ENCODE peak calls at places on chromosomes 4 and X, in five cellular contexts. U is G401, Z is upper lobe of right lung, E is HCEC 1CT, B is RWPE1. C is an unnamed sample.

GRCh38 chr4:80306255-80306654 is 29.3 kb upstream of the CFAP299 start:
- DNase-seq in B (peak; percentile 41), U (no peak), E (peak; percentile 55), Z (no peak), C (no peak)

GRCh38 chr4:99117876-99118693 is 26.0 kb downstream of the ADH4 start:
- DNase-seq in E (peak; percentile 6), Z (no peak), B (no peak), U (no peak), C (no peak)

GRCh38 chr4:128068927-128069326 is 7.8 kb downstream of the LARP1B start:
- DNase-seq in E (peak; percentile 10), B (no peak), Z (no peak), U (peak; percentile 18), C (no peak)

GRCh38 chr4:181952478-181952877 is 290.7 kb upstream of the TENM3 start:
- DNase-seq in U (no peak), Z (no peak), B (peak; percentile 63), E (peak; percentile 78), C (no peak)

GRCh38 chr4:1090465-1091440 is 22.6 kb downstream of the RNF212 start:
- DNase-seq in B (no peak), U (no peak), Z (peak; percentile 35), E (no peak), C (no peak)

GRCh38 chrX:18424482-18425198 is 768 bp upstream of the CDKL5 start:
- DNase-seq in U (peak; percentile 40), B (no peak), Z (peak; percentile 57), E (peak; percentile 49), C (peak; percentile 12)

GRCh38 chr4:139167774-139168444 is 9.1 kb downstream of the ELF2 start:
- DNase-seq in Z (no peak), U (peak; percentile 36), E (peak; percentile 45), B (peak; percentile 92), C (no peak)

GRCh38 chr4:6124386-6125102 is 75.8 kb downstream of the JAKMIP1 start:
- DNase-seq in U (no peak), Z (peak; percentile 37), B (no peak), E (no peak), C (no peak)

GRCh38 chr4:47222276-47222675 is 190.9 kb downstream of the GABRB1 start:
- DNase-seq in U (no peak), Z (no peak), E (peak; percentile 16), B (no peak), C (no peak)

GRCh38 chrX:79413009-79413408 is 45.9 kb upstream of the ITM2A start:
- DNase-seq in E (no peak), U (no peak), B (no peak), Z (no peak), C (no peak)